ENCODE peak calls at places on chromosomes 2 and 18, in seven cellular contexts. One of them, this sample, is unnamed. For H3K27me3 and H3K4me1, the result is how much of the 10 kb centered on the place peaks cover.

GRCh38 chr18:28086530-28087172 is 90.3 kb downstream of the CDH2 start:
- DNase-seq in aorta: no peak
- DNase-seq in BE2C: no peak
- DNase-seq in neural progenitor cell: peak
- DNase-seq in uterus: no peak
- DNase-seq in PC-9: no peak
- DNase-seq in endothelial cell of umbilical vein: no peak
- DNase-seq in this sample: peak

GRCh38 chr2:143700865-143701264 is 571.6 kb downstream of the ARHGAP15 start:
- DNase-seq in aorta: no peak
- DNase-seq in PC-9: no peak
- DNase-seq in neural progenitor cell: no peak
- DNase-seq in BE2C: no peak
- DNase-seq in endothelial cell of umbilical vein: no peak
- DNase-seq in uterus: no peak
- DNase-seq in this sample: no peak

GRCh38 chr18:5294113-5294617 is 1.4 kb downstream of the ZBTB14 start:
- DNase-seq in BE2C: peak
- DNase-seq in PC-9: no peak
- DNase-seq in aorta: no peak
- DNase-seq in uterus: no peak
- DNase-seq in endothelial cell of umbilical vein: peak
- DNase-seq in neural progenitor cell: no peak
- DNase-seq in this sample: no peak

GRCh38 chr2:106104332-106105062 is 89.6 kb downstream of the UXS1 start:
- DNase-seq in PC-9: peak
- DNase-seq in endothelial cell of umbilical vein: peak
- DNase-seq in neural progenitor cell: peak
- DNase-seq in aorta: peak
- DNase-seq in uterus: no peak
- DNase-seq in BE2C: peak
- DNase-seq in this sample: peak

GRCh38 chr2:85215074-85216050 is 82.2 kb downstream of the TCF7L1 start:
- DNase-seq in endothelial cell of umbilical vein: no peak
- DNase-seq in BE2C: peak
- DNase-seq in neural progenitor cell: peak
- DNase-seq in PC-9: no peak
- DNase-seq in aorta: no peak
- DNase-seq in uterus: peak
- DNase-seq in this sample: peak

GRCh38 chr2:30915485-30915884 is 108.2 kb upstream of the CAPN13 start:
- DNase-seq in endothelial cell of umbilical vein: no peak
- DNase-seq in PC-9: peak
- DNase-seq in BE2C: peak
- DNase-seq in neural progenitor cell: peak
- DNase-seq in aorta: no peak
- DNase-seq in uterus: no peak
- DNase-seq in this sample: no peak

GRCh38 chr2:72782520-72782919 is 43.3 kb downstream of the EXOC6B start:
- DNase-seq in neural progenitor cell: no peak
- DNase-seq in PC-9: no peak
- DNase-seq in BE2C: no peak
- DNase-seq in aorta: no peak
- DNase-seq in endothelial cell of umbilical vein: no peak
- DNase-seq in uterus: no peak
- DNase-seq in this sample: no peak

GRCh38 chr2:88216641-88217040 is 46.5 kb downstream of the THNSL2 start:
- DNase-seq in neural progenitor cell: peak
- DNase-seq in PC-9: no peak
- DNase-seq in aorta: no peak
- DNase-seq in uterus: no peak
- DNase-seq in endothelial cell of umbilical vein: no peak
- DNase-seq in BE2C: no peak
- DNase-seq in this sample: no peak

GRCh38 chr2:222859786-222860726 is 780 bp upstream of the ACSL3 start:
- DNase-seq in endothelial cell of umbilical vein: peak
- DNase-seq in neural progenitor cell: peak
- DNase-seq in BE2C: peak
- DNase-seq in aorta: peak
- DNase-seq in uterus: peak
- DNase-seq in PC-9: peak
- DNase-seq in this sample: peak

GRCh38 chr2:62478093-62478580 is 27.9 kb downstream of the TMEM17 start:
- DNase-seq in aorta: no peak
- DNase-seq in PC-9: peak
- DNase-seq in uterus: peak
- DNase-seq in neural progenitor cell: no peak
- DNase-seq in BE2C: no peak
- DNase-seq in endothelial cell of umbilical vein: peak
- DNase-seq in this sample: no peak

GRCh38 chr2:86791574-86791973 is 861 bp upstream of the CD8A start:
- DNase-seq in aorta: no peak
- DNase-seq in uterus: no peak
- DNase-seq in PC-9: no peak
- DNase-seq in neural progenitor cell: peak
- DNase-seq in endothelial cell of umbilical vein: no peak
- DNase-seq in BE2C: no peak
- DNase-seq in this sample: no peak

GRCh38 chr18:3330622-3331021 is 68.7 kb downstream of the MYL12B start:
- DNase-seq in endothelial cell of umbilical vein: no peak
- DNase-seq in PC-9: peak
- DNase-seq in BE2C: no peak
- DNase-seq in uterus: no peak
- DNase-seq in neural progenitor cell: no peak
- DNase-seq in aorta: no peak
- DNase-seq in this sample: no peak

GRCh38 chr2:16246281-16246850 is 306.0 kb downstream of the MYCN start:
- DNase-seq in neural progenitor cell: no peak
- DNase-seq in aorta: no peak
- DNase-seq in uterus: no peak
- DNase-seq in BE2C: peak
- DNase-seq in PC-9: no peak
- DNase-seq in endothelial cell of umbilical vein: no peak
- DNase-seq in this sample: no peak

GRCh38 chr2:105592288-105592687 is 152.4 kb upstream of the NCK2 start:
- DNase-seq in aorta: no peak
- DNase-seq in endothelial cell of umbilical vein: no peak
- DNase-seq in PC-9: no peak
- DNase-seq in neural progenitor cell: no peak
- DNase-seq in BE2C: no peak
- DNase-seq in uterus: no peak
- DNase-seq in this sample: no peak

GRCh38 chr18:41096504-41096903 is 858.5 kb upstream of the PIK3C3 start:
- DNase-seq in uterus: no peak
- DNase-seq in neural progenitor cell: peak
- DNase-seq in PC-9: no peak
- DNase-seq in aorta: no peak
- DNase-seq in BE2C: peak
- DNase-seq in endothelial cell of umbilical vein: peak
- DNase-seq in this sample: peak

GRCh38 chr18:78689606-78690005 is 290.0 kb upstream of the SALL3 start:
- DNase-seq in BE2C: no peak
- DNase-seq in uterus: no peak
- DNase-seq in endothelial cell of umbilical vein: no peak
- DNase-seq in aorta: no peak
- DNase-seq in PC-9: no peak
- DNase-seq in neural progenitor cell: no peak
- DNase-seq in this sample: no peak

GRCh38 chr18:10085405-10085804 is 171.6 kb downstream of the VAPA start:
- DNase-seq in aorta: no peak
- DNase-seq in uterus: no peak
- DNase-seq in BE2C: no peak
- DNase-seq in neural progenitor cell: no peak
- DNase-seq in PC-9: no peak
- DNase-seq in endothelial cell of umbilical vein: no peak
- DNase-seq in this sample: peak

DNA sequence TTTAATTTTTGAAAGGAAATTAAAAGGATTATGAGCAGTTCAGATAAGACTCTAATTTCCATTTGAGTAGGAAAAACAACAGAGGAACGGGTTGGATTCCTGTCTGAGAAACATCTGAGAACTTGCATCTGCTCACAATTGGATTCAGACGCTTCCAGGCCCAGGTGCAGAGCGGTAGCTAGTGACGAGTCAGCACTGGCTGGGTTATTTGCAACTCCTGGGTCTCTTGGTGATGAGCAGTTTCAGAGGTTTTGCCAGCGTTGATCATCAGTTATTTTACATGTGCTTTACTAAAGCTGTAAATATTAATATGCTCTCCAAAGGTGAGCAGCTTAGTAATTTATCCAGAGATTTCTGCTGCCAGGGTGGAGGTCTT is 39.0 kb upstream of the B3GNT7 start:
- DNase-seq in neural progenitor cell: no peak
- DNase-seq in aorta: no peak
- DNase-seq in PC-9: no peak
- DNase-seq in uterus: peak
- DNase-seq in endothelial cell of umbilical vein: no peak
- DNase-seq in BE2C: no peak
- DNase-seq in this sample: no peak
- H3K4me3 ChIP-seq in neural progenitor cell: no peak
- H3K4me3 ChIP-seq in aorta: no peak
- H3K4me3 ChIP-seq in PC-9: no peak
- H3K4me3 ChIP-seq in uterus: no peak
- H3K4me3 ChIP-seq in endothelial cell of umbilical vein: no peak
- H3K4me3 ChIP-seq in BE2C: no peak
- H3K4me3 ChIP-seq in this sample: no peak

GRCh38 chr2:218883491-218884490 is 3.1 kb downstream of the WNT10A start:
- DNase-seq in endothelial cell of umbilical vein: no peak
- DNase-seq in neural progenitor cell: peak
- DNase-seq in aorta: peak
- DNase-seq in BE2C: peak
- DNase-seq in uterus: no peak
- DNase-seq in PC-9: no peak
- DNase-seq in this sample: peak

GRCh38 chr2:218882866-218883366 is 2.3 kb downstream of the WNT10A start:
- DNase-seq in BE2C: peak
- DNase-seq in PC-9: no peak
- DNase-seq in aorta: peak
- DNase-seq in uterus: no peak
- DNase-seq in neural progenitor cell: no peak
- DNase-seq in endothelial cell of umbilical vein: no peak
- DNase-seq in this sample: no peak

GRCh38 chr2:218881744-218882462 is 1.3 kb downstream of the WNT10A start:
- DNase-seq in uterus: no peak
- DNase-seq in PC-9: no peak
- DNase-seq in neural progenitor cell: no peak
- DNase-seq in BE2C: peak
- DNase-seq in aorta: peak
- DNase-seq in endothelial cell of umbilical vein: no peak
- DNase-seq in this sample: no peak

GRCh38 chr2:218880749-218881594 is at the start of gene WNT10A:
- DNase-seq in PC-9: no peak
- DNase-seq in uterus: no peak
- DNase-seq in aorta: peak
- DNase-seq in endothelial cell of umbilical vein: no peak
- DNase-seq in neural progenitor cell: no peak
- DNase-seq in BE2C: peak
- DNase-seq in this sample: no peak

GRCh38 chr2:218882463-218882821 is 1.8 kb downstream of the WNT10A start:
- DNase-seq in aorta: no peak
- DNase-seq in PC-9: no peak
- DNase-seq in BE2C: no peak
- DNase-seq in uterus: no peak
- DNase-seq in endothelial cell of umbilical vein: no peak
- DNase-seq in neural progenitor cell: no peak
- DNase-seq in this sample: no peak
- H3K27me3 ChIP-seq in aorta: under half
- H3K27me3 ChIP-seq in PC-9: under half
- H3K27me3 ChIP-seq in BE2C: under half
- H3K27me3 ChIP-seq in uterus: under half
- H3K27me3 ChIP-seq in endothelial cell of umbilical vein: half or more
- H3K27me3 ChIP-seq in neural progenitor cell: half or more
- H3K27me3 ChIP-seq in this sample: half or more

DNA sequence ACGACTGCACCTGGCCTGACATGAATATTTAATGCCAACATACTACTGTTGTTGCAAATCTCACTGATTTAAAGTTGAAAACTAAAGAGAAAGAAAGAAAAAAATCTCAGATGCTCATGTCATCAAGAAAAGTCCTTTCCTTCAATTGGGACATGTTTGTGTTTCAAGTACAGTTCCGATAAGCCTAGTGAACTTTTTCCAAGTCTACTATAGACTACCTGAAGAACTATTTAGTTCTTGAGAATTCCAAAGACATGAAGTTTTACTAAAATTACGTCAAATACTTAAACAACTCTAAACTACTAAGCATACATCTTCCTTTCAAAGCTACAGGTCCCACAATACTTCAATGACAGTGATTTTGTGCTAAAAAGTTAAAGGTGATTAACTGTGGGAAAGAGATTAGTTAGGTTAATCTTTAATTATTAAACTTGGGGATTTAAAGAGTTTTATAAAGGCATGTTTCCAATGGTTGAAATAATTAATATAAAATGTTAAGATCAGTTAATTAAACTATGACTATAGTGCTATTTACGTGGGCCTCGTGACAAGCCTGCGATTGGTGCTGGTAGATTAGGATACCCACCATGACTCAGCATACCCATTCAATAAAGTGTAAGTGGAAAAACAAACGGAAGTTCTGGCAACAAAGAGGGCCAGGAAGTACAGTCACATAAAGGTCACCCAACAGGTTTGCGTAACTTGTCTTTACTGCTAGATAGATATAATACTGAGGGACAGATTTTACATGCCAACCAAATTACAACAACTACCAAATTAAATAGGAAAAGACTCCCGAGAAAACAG is 55.5 kb downstream of the SEPTIN10 start:
- DNase-seq in uterus: no peak
- DNase-seq in BE2C: no peak
- DNase-seq in endothelial cell of umbilical vein: peak
- DNase-seq in neural progenitor cell: no peak
- DNase-seq in PC-9: peak
- DNase-seq in aorta: no peak
- DNase-seq in this sample: peak
- H3K4me1 ChIP-seq in uterus: under half
- H3K4me1 ChIP-seq in BE2C: under half
- H3K4me1 ChIP-seq in endothelial cell of umbilical vein: under half
- H3K4me1 ChIP-seq in neural progenitor cell: under half
- H3K4me1 ChIP-seq in PC-9: under half
- H3K4me1 ChIP-seq in aorta: under half
- H3K4me1 ChIP-seq in this sample: under half

GRCh38 chr2:100818003-100818605 is 1.8 kb upstream of the NPAS2 start:
- DNase-seq in aorta: no peak
- DNase-seq in PC-9: no peak
- DNase-seq in neural progenitor cell: no peak
- DNase-seq in BE2C: no peak
- DNase-seq in endothelial cell of umbilical vein: peak
- DNase-seq in uterus: no peak
- DNase-seq in this sample: peak
- H3K4me3 ChIP-seq in aorta: peak
- H3K4me3 ChIP-seq in PC-9: peak
- H3K4me3 ChIP-seq in neural progenitor cell: peak
- H3K4me3 ChIP-seq in BE2C: no peak
- H3K4me3 ChIP-seq in endothelial cell of umbilical vein: peak
- H3K4me3 ChIP-seq in uterus: peak
- H3K4me3 ChIP-seq in this sample: peak

DNA sequence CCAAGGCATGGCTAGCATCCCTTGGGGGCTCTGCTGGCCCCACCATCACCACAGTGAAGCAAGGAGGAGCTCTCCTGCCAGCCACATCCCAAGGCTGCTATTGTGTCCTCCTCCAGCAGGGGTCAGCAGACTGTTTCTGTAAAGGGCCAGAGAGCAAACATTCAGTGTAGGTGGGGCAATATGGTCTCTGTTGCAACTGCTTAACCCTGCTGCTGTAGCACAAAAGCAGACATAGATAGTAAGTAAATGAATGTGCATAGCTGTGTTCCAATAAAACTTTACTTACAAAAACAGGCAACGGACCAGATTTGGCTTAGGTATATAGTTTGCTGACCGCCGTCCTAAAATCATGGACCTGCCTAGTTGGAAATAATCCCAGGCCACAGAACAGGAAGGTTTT is 36.4 kb upstream of the ZBTB7C start:
- DNase-seq in uterus: peak
- DNase-seq in PC-9: peak
- DNase-seq in aorta: peak
- DNase-seq in endothelial cell of umbilical vein: peak
- DNase-seq in neural progenitor cell: peak
- DNase-seq in BE2C: peak
- DNase-seq in this sample: peak
- H3K27me3 ChIP-seq in uterus: under half
- H3K27me3 ChIP-seq in PC-9: under half
- H3K27me3 ChIP-seq in aorta: under half
- H3K27me3 ChIP-seq in endothelial cell of umbilical vein: under half
- H3K27me3 ChIP-seq in neural progenitor cell: under half
- H3K27me3 ChIP-seq in BE2C: under half
- H3K27me3 ChIP-seq in this sample: under half